ENCODE peak calls at places on chromosomes 7 and 10, in nine cellular contexts. J is stimulated activated CD8-positive, alpha-beta memory T cell treated with anti-CD3 and anti-CD28 coated beads, Interleukin-15, amount 100 ng/mL, for 24 hours; B is DMS 273 treated with DMSO at 0.1 percent for 48 hours; C is PC-3; T is HS-27A; I is H9; F is stimulated activated CD4-positive, alpha-beta T cell treated with anti-CD3 and anti-CD28 coated beads, Interleukin-4, amount 100 ng/mL, for 48 hours; N is keratinocyte; L is GM03348. M is an unnamed sample.

GRCh38 chr7:69624842-69625637 is 26.8 kb downstream of the AUTS2 start:
- DNase-seq in N (no peak), B (no peak), I (peak), C (no peak), L (no peak), T (no peak), J (no peak), F (no peak), M (no peak)

GRCh38 chr7:66043681-66044497 is 31.7 kb upstream of the ASL start:
- DNase-seq in F (no peak), C (peak), J (peak), I (peak), B (no peak), T (no peak), N (no peak), L (peak), M (peak)

GRCh38 chr7:140348161-140348849 is 50.0 kb downstream of the SLC37A3 start:
- DNase-seq in J (no peak), N (no peak), C (no peak), T (no peak), F (no peak), B (no peak), I (no peak), L (peak), M (peak)

GRCh38 chr7:106598663-106599342 is 62.2 kb downstream of the CCDC71L start:
- DNase-seq in T (peak), J (peak), L (peak), N (no peak), C (peak), B (peak), F (peak), I (peak), M (peak)

GRCh38 chr10:70584941-70585544 is 17.5 kb downstream of the PRF1 start:
- DNase-seq in T (no peak), N (no peak), L (no peak), J (no peak), F (no peak), B (no peak), C (no peak), I (peak), M (no peak)

GRCh38 chr10:19930936-19931859 is 115.0 kb downstream of the PLXDC2 start:
- DNase-seq in F (no peak), C (peak), L (peak), T (no peak), I (no peak), J (no peak), B (no peak), N (no peak), M (peak)

GRCh38 chr10:130960531-130960930 is 351.0 kb downstream of the TCERG1L start:
- DNase-seq in J (no peak), C (no peak), I (no peak), N (no peak), T (no peak), B (no peak), L (no peak), F (no peak), M (no peak)

GRCh38 chr7:150631084-150631824 is 931 bp downstream of the GIMAP6 start:
- DNase-seq in N (no peak), C (no peak), F (peak), J (no peak), T (no peak), B (no peak), I (no peak), L (no peak), M (no peak)

GRCh38 chr7:97149843-97150242 is 32.3 kb downstream of the SDHAF3 start:
- DNase-seq in F (no peak), T (no peak), I (no peak), N (no peak), L (peak), B (no peak), J (no peak), C (no peak), M (no peak)

GRCh38 chr10:117865945-117866344 is 180.8 kb downstream of the RAB11FIP2 start:
- DNase-seq in B (no peak), L (no peak), C (no peak), I (no peak), F (no peak), T (no peak), J (no peak), N (no peak), M (no peak)

GRCh38 chr7:27194641-27195379 is 5.1 kb downstream of the HOXA13 start:
- DNase-seq in L (no peak), B (no peak), F (no peak), I (peak), N (no peak), J (no peak), T (no peak), C (peak), M (no peak)

GRCh38 chr10:69838853-69839252 is 37.1 kb downstream of the COL13A1 start:
- DNase-seq in I (no peak), J (no peak), T (no peak), L (peak), F (no peak), B (no peak), N (no peak), C (peak), M (no peak)

GRCh38 chr7:79982151-79982770 is 152.4 kb upstream of the GNAI1 start:
- DNase-seq in F (no peak), T (peak), I (no peak), C (peak), L (peak), B (no peak), J (no peak), N (no peak), M (peak)

GRCh38 chr10:72567421-72567820 is 58.5 kb downstream of the MICU1 start:
- DNase-seq in T (peak), C (peak), N (no peak), I (no peak), B (no peak), J (no peak), F (no peak), L (peak), M (peak)

GRCh38 chr7:153061913-153062528 is 302.5 kb downstream of the ACTR3B start:
- DNase-seq in N (no peak), T (no peak), F (no peak), J (no peak), C (peak), I (peak), B (no peak), L (no peak), M (peak)

GRCh38 chr10:42827201-42827600 is 44.6 kb downstream of the BMS1 start:
- DNase-seq in T (no peak), F (no peak), J (no peak), C (no peak), I (peak), L (no peak), B (no peak), N (no peak), M (no peak)

GRCh38 chr10:90847436-90847835 is 10.4 kb downstream of the HTR7 start:
- DNase-seq in J (no peak), B (no peak), T (no peak), C (peak), N (peak), L (peak), F (no peak), I (no peak), M (peak)

GRCh38 chr7:42843209-42843800 is 68.6 kb downstream of the C7orf25 start:
- DNase-seq in C (peak), B (no peak), I (peak), L (peak), J (no peak), T (no peak), N (no peak), F (no peak), M (peak)

GRCh38 chr7:69598487-69599148 is 343 bp downstream of the AUTS2 start:
- DNase-seq in F (no peak), N (no peak), J (no peak), T (no peak), I (no peak), B (peak), L (peak), C (no peak), M (peak)

GRCh38 chr7:12322287-12322902 is 81.3 kb downstream of the VWDE start:
- DNase-seq in L (peak), B (no peak), N (no peak), T (no peak), J (no peak), C (peak), F (no peak), I (no peak), M (peak)

GRCh38 chr10:22621726-22622125 is 92.7 kb downstream of the PIP4K2A start:
- DNase-seq in B (no peak), L (no peak), F (no peak), I (no peak), T (no peak), C (no peak), N (no peak), J (no peak), M (no peak)

GRCh38 chr10:7861509-7862120 is 43.3 kb downstream of the TAF3 start:
- DNase-seq in F (no peak), C (no peak), N (no peak), I (no peak), J (no peak), L (no peak), B (no peak), T (no peak), M (no peak)

GRCh38 chr7:119351320-119351719 is 921.7 kb upstream of the KCND2 start:
- DNase-seq in L (no peak), B (no peak), J (no peak), N (no peak), I (no peak), T (no peak), C (no peak), F (no peak), M (no peak)

GRCh38 chr7:124059375-124059774 is 26.5 kb upstream of the TMEM229A start:
- DNase-seq in C (no peak), I (no peak), B (no peak), N (no peak), T (no peak), J (no peak), L (no peak), F (no peak), M (no peak)

GRCh38 chr7:47266131-47266706 is 315.7 kb downstream of the TNS3 start:
- DNase-seq in T (peak), J (peak), B (peak), L (peak), C (peak), N (no peak), F (no peak), I (peak), M (peak)

GRCh38 chr7:129889133-129889854 is 63.5 kb downstream of the UBE2H start:
- DNase-seq in T (no peak), J (no peak), F (no peak), B (no peak), N (no peak), C (no peak), L (no peak), I (no peak), M (no peak)

GRCh38 chr10:16856092-16856491 is 38.9 kb upstream of the RSU1 start:
- DNase-seq in L (no peak), T (no peak), I (no peak), C (peak), J (no peak), N (no peak), F (no peak), B (no peak), M (peak)

GRCh38 chr7:108196004-108196403 is 65.8 kb upstream of the LAMB4 start:
- DNase-seq in I (no peak), J (no peak), T (no peak), L (no peak), N (no peak), C (no peak), B (no peak), F (no peak), M (peak)

GRCh38 chr10:28769147-28769604 is 91.9 kb downstream of the BAMBI start:
- DNase-seq in F (no peak), N (no peak), J (no peak), I (no peak), T (no peak), B (no peak), C (no peak), L (no peak), M (no peak)

GRCh38 chr10:96789571-96790108 is 42.5 kb upstream of the LCOR start:
- DNase-seq in L (no peak), F (no peak), C (no peak), N (no peak), B (peak), I (no peak), T (no peak), J (no peak), M (no peak)

GRCh38 chr7:55552320-55553086 is 19.8 kb downstream of the VOPP1 start:
- DNase-seq in C (peak), N (no peak), I (no peak), J (no peak), L (no peak), F (no peak), T (no peak), B (no peak), M (peak)

GRCh38 chr10:64115913-64116643 is 594.9 kb downstream of the REEP3 start:
- DNase-seq in N (no peak), B (no peak), C (peak), I (peak), F (no peak), L (no peak), T (no peak), J (no peak), M (peak)

M was measured in epithelial cell of esophagus.